ENCODE peak calls at places on chromosomes 7 and 10, in six cellular contexts. One of them, this sample, is unnamed.
A peak's percentile ranks its signal among the peaks of the same experiment; 100 is the strongest.

GRCh38 chr7:2807455-2807845 is 36.7 kb downstream of the GNA12 start:
- DNase-seq in T-helper 1 cell: no peak
- DNase-seq in sciatic nerve: no peak
- DNase-seq in neuronal stem cell: no peak
- DNase-seq in AG09309: no peak
- DNase-seq in stimulated activated CD4-positive, alpha-beta T cell treated with anti-CD3 and anti-CD28 coated beads, Interleukin-12 subunit alpha, Interleukin-12 subunit beta, amount 100 ng/mL, for 48 hours: no peak
- DNase-seq in this sample: no peak

GRCh38 chr10:87864497-87865059 is 1.2 kb downstream of the PTEN start:
- DNase-seq in neuronal stem cell: peak; percentile 2
- DNase-seq in AG09309: no peak
- DNase-seq in sciatic nerve: no peak
- DNase-seq in stimulated activated CD4-positive, alpha-beta T cell treated with anti-CD3 and anti-CD28 coated beads, Interleukin-12 subunit alpha, Interleukin-12 subunit beta, amount 100 ng/mL, for 48 hours: no peak
- DNase-seq in T-helper 1 cell: no peak
- DNase-seq in this sample: no peak

GRCh38 chr7:24959735-24960485 is 20.1 kb downstream of the OSBPL3 start:
- DNase-seq in T-helper 1 cell: no peak
- DNase-seq in stimulated activated CD4-positive, alpha-beta T cell treated with anti-CD3 and anti-CD28 coated beads, Interleukin-12 subunit alpha, Interleukin-12 subunit beta, amount 100 ng/mL, for 48 hours: no peak
- DNase-seq in AG09309: no peak
- DNase-seq in sciatic nerve: no peak
- DNase-seq in neuronal stem cell: no peak
- DNase-seq in this sample: no peak

GRCh38 chr10:95133016-95133752 is 60.9 kb upstream of the ACSM6 start:
- DNase-seq in AG09309: peak; percentile 13
- DNase-seq in sciatic nerve: peak; percentile 70
- DNase-seq in T-helper 1 cell: no peak
- DNase-seq in stimulated activated CD4-positive, alpha-beta T cell treated with anti-CD3 and anti-CD28 coated beads, Interleukin-12 subunit alpha, Interleukin-12 subunit beta, amount 100 ng/mL, for 48 hours: peak; percentile 62
- DNase-seq in neuronal stem cell: peak; percentile 75
- DNase-seq in this sample: peak; percentile 69

GRCh38 chr7:66330961-66331360 is 125.8 kb downstream of the TPST1 start:
- DNase-seq in sciatic nerve: no peak
- DNase-seq in stimulated activated CD4-positive, alpha-beta T cell treated with anti-CD3 and anti-CD28 coated beads, Interleukin-12 subunit alpha, Interleukin-12 subunit beta, amount 100 ng/mL, for 48 hours: no peak
- DNase-seq in AG09309: no peak
- DNase-seq in neuronal stem cell: no peak
- DNase-seq in T-helper 1 cell: no peak
- DNase-seq in this sample: no peak

GRCh38 chr7:41822259-41822658 is 119.4 kb upstream of the INHBA start:
- DNase-seq in sciatic nerve: no peak
- DNase-seq in AG09309: no peak
- DNase-seq in neuronal stem cell: no peak
- DNase-seq in stimulated activated CD4-positive, alpha-beta T cell treated with anti-CD3 and anti-CD28 coated beads, Interleukin-12 subunit alpha, Interleukin-12 subunit beta, amount 100 ng/mL, for 48 hours: no peak
- DNase-seq in T-helper 1 cell: no peak
- DNase-seq in this sample: no peak

GRCh38 chr7:27188666-27189559 is 3.9 kb upstream of the HOXA11 start:
- DNase-seq in stimulated activated CD4-positive, alpha-beta T cell treated with anti-CD3 and anti-CD28 coated beads, Interleukin-12 subunit alpha, Interleukin-12 subunit beta, amount 100 ng/mL, for 48 hours: no peak
- DNase-seq in sciatic nerve: peak; percentile 68
- DNase-seq in neuronal stem cell: no peak
- DNase-seq in AG09309: no peak
- DNase-seq in T-helper 1 cell: no peak
- DNase-seq in this sample: peak; percentile 67

GRCh38 chr10:114042895-114043531 is 653 bp upstream of the ADRB1 start:
- DNase-seq in stimulated activated CD4-positive, alpha-beta T cell treated with anti-CD3 and anti-CD28 coated beads, Interleukin-12 subunit alpha, Interleukin-12 subunit beta, amount 100 ng/mL, for 48 hours: no peak
- DNase-seq in sciatic nerve: no peak
- DNase-seq in neuronal stem cell: no peak
- DNase-seq in AG09309: no peak
- DNase-seq in T-helper 1 cell: no peak
- DNase-seq in this sample: peak; percentile 82

GRCh38 chr7:25781704-25782103 is 370.3 kb upstream of the NFE2L3 start:
- DNase-seq in T-helper 1 cell: no peak
- DNase-seq in neuronal stem cell: no peak
- DNase-seq in sciatic nerve: no peak
- DNase-seq in AG09309: no peak
- DNase-seq in stimulated activated CD4-positive, alpha-beta T cell treated with anti-CD3 and anti-CD28 coated beads, Interleukin-12 subunit alpha, Interleukin-12 subunit beta, amount 100 ng/mL, for 48 hours: no peak
- DNase-seq in this sample: no peak

GRCh38 chr7:139046143-139046542 is 10.3 kb upstream of the ZC3HAV1L start:
- DNase-seq in AG09309: no peak
- DNase-seq in T-helper 1 cell: no peak
- DNase-seq in stimulated activated CD4-positive, alpha-beta T cell treated with anti-CD3 and anti-CD28 coated beads, Interleukin-12 subunit alpha, Interleukin-12 subunit beta, amount 100 ng/mL, for 48 hours: no peak
- DNase-seq in neuronal stem cell: no peak
- DNase-seq in sciatic nerve: no peak
- DNase-seq in this sample: no peak

GRCh38 chr10:69451209-69451783 is at the start of gene TSPAN15:
- DNase-seq in stimulated activated CD4-positive, alpha-beta T cell treated with anti-CD3 and anti-CD28 coated beads, Interleukin-12 subunit alpha, Interleukin-12 subunit beta, amount 100 ng/mL, for 48 hours: peak; percentile 53
- DNase-seq in neuronal stem cell: peak; percentile 88
- DNase-seq in AG09309: no peak
- DNase-seq in sciatic nerve: peak; percentile 92
- DNase-seq in T-helper 1 cell: peak; percentile 56
- DNase-seq in this sample: peak; percentile 96

This sample was measured in upper lobe of right lung.